ENCODE peak calls at places on chromosomes 3 and 15, in six cellular contexts. One of them, this sample, is unnamed.

GRCh38 chr3:149564079-149564478 is 89.6 kb downstream of the TM4SF4 start:
- DNase-seq in AG10803: peak; percentile 33
- DNase-seq in amygdala: no peak
- DNase-seq in activated naive CD4-positive, alpha-beta T cell treated with Interleukin-2 at 50 U/mL for 16 hours: no peak
- DNase-seq in right lobe of liver: no peak
- DNase-seq in astrocyte of the cerebellum: no peak
- DNase-seq in this sample: no peak

GRCh38 chr15:73996939-73997338 is 2.4 kb downstream of the PML start:
- DNase-seq in right lobe of liver: no peak
- DNase-seq in activated naive CD4-positive, alpha-beta T cell treated with Interleukin-2 at 50 U/mL for 16 hours: no peak
- DNase-seq in amygdala: no peak
- DNase-seq in astrocyte of the cerebellum: no peak
- DNase-seq in AG10803: peak; percentile 67
- DNase-seq in this sample: no peak

GRCh38 chr3:153127788-153128187 is 34.2 kb upstream of the RAP2B start:
- DNase-seq in amygdala: no peak
- DNase-seq in activated naive CD4-positive, alpha-beta T cell treated with Interleukin-2 at 50 U/mL for 16 hours: no peak
- DNase-seq in right lobe of liver: no peak
- DNase-seq in AG10803: peak; percentile 30
- DNase-seq in astrocyte of the cerebellum: no peak
- DNase-seq in this sample: no peak

GRCh38 chr3:196624008-196624790 is 15.3 kb upstream of the NRROS start:
- DNase-seq in right lobe of liver: no peak
- DNase-seq in amygdala: no peak
- DNase-seq in activated naive CD4-positive, alpha-beta T cell treated with Interleukin-2 at 50 U/mL for 16 hours: no peak
- DNase-seq in AG10803: no peak
- DNase-seq in astrocyte of the cerebellum: no peak
- DNase-seq in this sample: no peak

GRCh38 chr3:115380883-115381572 is 233.9 kb upstream of the ZBTB20 start:
- DNase-seq in right lobe of liver: no peak
- DNase-seq in astrocyte of the cerebellum: no peak
- DNase-seq in AG10803: no peak
- DNase-seq in activated naive CD4-positive, alpha-beta T cell treated with Interleukin-2 at 50 U/mL for 16 hours: no peak
- DNase-seq in amygdala: no peak
- DNase-seq in this sample: no peak

GRCh38 chr15:95300958-95301357 is 1029.5 kb upstream of the NR2F2 start:
- DNase-seq in astrocyte of the cerebellum: no peak
- DNase-seq in AG10803: peak; percentile 54
- DNase-seq in activated naive CD4-positive, alpha-beta T cell treated with Interleukin-2 at 50 U/mL for 16 hours: no peak
- DNase-seq in amygdala: no peak
- DNase-seq in right lobe of liver: no peak
- DNase-seq in this sample: no peak

GRCh38 chr3:52350436-52350835 is 34.3 kb downstream of the DNAH1 start:
- DNase-seq in amygdala: no peak
- DNase-seq in AG10803: no peak
- DNase-seq in right lobe of liver: peak; percentile 26
- DNase-seq in activated naive CD4-positive, alpha-beta T cell treated with Interleukin-2 at 50 U/mL for 16 hours: no peak
- DNase-seq in astrocyte of the cerebellum: no peak
- DNase-seq in this sample: no peak

GRCh38 chr15:25891108-25891507 is 28.0 kb upstream of the ATP10A start:
- DNase-seq in amygdala: no peak
- DNase-seq in AG10803: no peak
- DNase-seq in right lobe of liver: no peak
- DNase-seq in astrocyte of the cerebellum: no peak
- DNase-seq in activated naive CD4-positive, alpha-beta T cell treated with Interleukin-2 at 50 U/mL for 16 hours: no peak
- DNase-seq in this sample: no peak

GRCh38 chr3:12948371-12948770 is 107.0 kb upstream of the RPL32 start:
- DNase-seq in AG10803: peak; percentile 78
- DNase-seq in amygdala: no peak
- DNase-seq in astrocyte of the cerebellum: no peak
- DNase-seq in right lobe of liver: no peak
- DNase-seq in activated naive CD4-positive, alpha-beta T cell treated with Interleukin-2 at 50 U/mL for 16 hours: no peak
- DNase-seq in this sample: no peak

GRCh38 chr15:78661001-78661400 is 20.0 kb upstream of the CHRNB4 start:
- DNase-seq in AG10803: no peak
- DNase-seq in activated naive CD4-positive, alpha-beta T cell treated with Interleukin-2 at 50 U/mL for 16 hours: no peak
- DNase-seq in astrocyte of the cerebellum: no peak
- DNase-seq in right lobe of liver: no peak
- DNase-seq in amygdala: no peak
- DNase-seq in this sample: no peak

GRCh38 chr3:13607821-13608620 is 59.1 kb downstream of the FBLN2 start:
- DNase-seq in activated naive CD4-positive, alpha-beta T cell treated with Interleukin-2 at 50 U/mL for 16 hours: no peak
- DNase-seq in astrocyte of the cerebellum: no peak
- DNase-seq in right lobe of liver: no peak
- DNase-seq in AG10803: peak; percentile 38
- DNase-seq in amygdala: no peak
- DNase-seq in this sample: no peak

This sample was measured in occipital lobe.